ENCODE peak calls at places on chromosomes 7 and 10, in six cellular contexts. M is ascending aorta; O is PC-3; L is HFFc6; P is NCI-H345; Y is Jurkat, Clone E6-1. G is an unnamed sample.

GRCh38 chr7:105229641-105230040 is 159.1 kb downstream of the SRPK2 start:
- DNase-seq in M (no peak), O (no peak), L (no peak), P (no peak), Y (no peak), G (no peak)

GRCh38 chr7:108824840-108825540 is 255.3 kb downstream of the DNAJB9 start:
- DNase-seq in M (peak; percentile 9), O (peak; percentile 27), L (no peak), P (no peak), Y (no peak), G (no peak)

GRCh38 chr10:13184726-13185514 is 23.6 kb downstream of the MCM10 start:
- DNase-seq in M (no peak), O (no peak), L (no peak), P (peak; percentile 15), Y (no peak), G (no peak)

GRCh38 chr7:98788921-98789320 is 80.9 kb downstream of the TMEM130 start:
- DNase-seq in M (no peak), O (no peak), L (no peak), P (no peak), Y (no peak), G (no peak)

GRCh38 chr7:46651070-46651469 is 730.0 kb upstream of the IGFBP3 start:
- DNase-seq in M (no peak), O (peak; percentile 91), L (no peak), P (no peak), Y (no peak), G (no peak)

GRCh38 chr7:7246223-7246622 is 63.9 kb downstream of the C1GALT1 start:
- DNase-seq in M (no peak), O (no peak), L (no peak), P (no peak), Y (no peak), G (no peak)

GRCh38 chr10:70830185-70830584 is 14.4 kb downstream of the SGPL1 start:
- DNase-seq in M (no peak), O (peak; percentile 100), L (no peak), P (no peak), Y (no peak), G (no peak)

GRCh38 chr7:23230586-23231195 is 15.9 kb upstream of the GPNMB start:
- DNase-seq in M (no peak), O (no peak), L (no peak), P (no peak), Y (no peak), G (no peak)

GRCh38 chr10:34996843-34997242 is 93.3 kb downstream of the CUL2 start:
- DNase-seq in M (peak; percentile 10), O (no peak), L (no peak), P (no peak), Y (peak; percentile 32), G (no peak)

GRCh38 chr7:35405461-35405860 is 151.6 kb upstream of the TBX20 start:
- DNase-seq in M (no peak), O (no peak), L (no peak), P (no peak), Y (no peak), G (no peak)

GRCh38 chr10:5157501-5157900 is 27.4 kb downstream of the AKR1C8 start:
- DNase-seq in M (no peak), O (no peak), L (no peak), P (no peak), Y (no peak), G (no peak)

GRCh38 chr7:84455788-84456187 is 261.2 kb upstream of the SEMA3A start:
- DNase-seq in M (no peak), O (peak; percentile 22), L (no peak), P (no peak), Y (no peak), G (no peak)

GRCh38 chr7:1248077-1248458 is 15.4 kb downstream of the UNCX start:
- DNase-seq in M (no peak), O (no peak), L (no peak), P (no peak), Y (no peak), G (no peak)

GRCh38 chr7:54864718-54865117 is 105.7 kb upstream of the SEC61G start:
- DNase-seq in M (no peak), O (peak; percentile 69), L (no peak), P (no peak), Y (no peak), G (no peak)

GRCh38 chr7:93226310-93226709 is at the start of gene HEPACAM2:
- DNase-seq in M (no peak), O (no peak), L (no peak), P (peak; percentile 79), Y (no peak), G (no peak)

GRCh38 chr7:106817098-106817497 is 48.0 kb upstream of the PIK3CG start:
- DNase-seq in M (no peak), O (no peak), L (no peak), P (no peak), Y (no peak), G (no peak)

GRCh38 chr10:8137272-8137680 is 82.8 kb downstream of the GATA3 start:
- DNase-seq in M (no peak), O (no peak), L (no peak), P (no peak), Y (no peak), G (no peak)

GRCh38 chr10:938954-939678 is 7.6 kb upstream of the LARP4B start:
- DNase-seq in M (no peak), O (no peak), L (no peak), P (no peak), Y (peak; percentile 78), G (peak; percentile 31)

G was measured in hepatic stellate cell.